ENCODE peak calls at places on chromosome 14, in seven cellular contexts. K is activated T-cell treated with anti-CD3 and anti-CD28 coated beads for 24 hours, T is NCI-H1436, S is smooth muscle cell of the brain vasculature, Q is fibroblast of lung, O is AG04449, X is NCI-H2029. Y is an unnamed sample.
A peak's percentile ranks its signal among the peaks of the same experiment; 100 is the strongest.

GRCh38 chr14:95507701-95508103 is 8.7 kb downstream of the SYNE3 start:
- DNase-seq in T (no peak), K (no peak), Q (peak; percentile 61), S (no peak), X (no peak), O (no peak), Y (no peak)

GRCh38 chr14:49193365-49194050 is 392.7 kb downstream of the RPS29 start:
- DNase-seq in K (no peak), X (no peak), O (no peak), Q (no peak), T (no peak), S (no peak), Y (no peak)

GRCh38 chr14:64721391-64721791 is 17.2 kb downstream of the PLEKHG3 start:
- DNase-seq in Q (no peak), X (no peak), S (no peak), K (no peak), O (peak; percentile 77), T (peak; percentile 46), Y (no peak)

GRCh38 chr14:84409435-84409834 is 1120.5 kb upstream of the FLRT2 start:
- DNase-seq in T (no peak), Q (no peak), O (no peak), X (no peak), S (no peak), K (no peak), Y (peak; percentile 24)

GRCh38 chr14:92712654-92713051 is 35.8 kb downstream of the LGMN start:
- DNase-seq in K (no peak), O (no peak), S (no peak), X (no peak), T (no peak), Q (no peak), Y (no peak)

GRCh38 chr14:61511558-61511924 is 183.8 kb upstream of the HIF1A start:
- DNase-seq in K (peak; percentile 49), O (no peak), T (no peak), X (no peak), S (no peak), Q (no peak), Y (no peak)

GRCh38 chr14:52802597-52802996 is 11.2 kb upstream of the GNPNAT1 start:
- DNase-seq in O (peak; percentile 24), S (no peak), T (no peak), X (no peak), K (no peak), Q (peak; percentile 80), Y (peak; percentile 26)

GRCh38 chr14:36805116-36805515 is 143.5 kb downstream of the PAX9 start:
- DNase-seq in K (no peak), Q (no peak), X (no peak), T (no peak), S (no peak), O (no peak), Y (no peak)

GRCh38 chr14:63875311-63875710 is 22.5 kb downstream of the SYNE2 start:
- DNase-seq in K (no peak), S (no peak), T (no peak), O (no peak), X (no peak), Q (peak; percentile 54), Y (no peak)

GRCh38 chr14:94691658-94692029 is 78.3 kb downstream of the GSC start:
- DNase-seq in Q (no peak), T (no peak), O (peak; percentile 24), X (no peak), K (no peak), S (no peak), Y (no peak)

GRCh38 chr14:56400426-56400825 is 179.2 kb upstream of the TMEM260 start:
- DNase-seq in S (no peak), X (no peak), Q (no peak), O (no peak), T (no peak), K (no peak), Y (no peak)

GRCh38 chr14:33740531-33740930 is 210.3 kb downstream of the EGLN3 start:
- DNase-seq in O (no peak), S (no peak), K (no peak), Q (no peak), X (no peak), T (no peak), Y (no peak)

GRCh38 chr14:60101801-60102200 is 10.1 kb downstream of the PCNX4 start:
- DNase-seq in X (no peak), S (no peak), O (no peak), K (no peak), Q (no peak), T (no peak), Y (no peak)

GRCh38 chr14:35400707-35401421 is 3.7 kb downstream of the NFKBIA start:
- DNase-seq in X (no peak), T (no peak), Q (no peak), S (no peak), O (no peak), K (peak; percentile 34), Y (no peak)

GRCh38 chr14:95304342-95304741 is 15.4 kb downstream of the CLMN start:
- DNase-seq in O (no peak), Q (no peak), K (no peak), T (no peak), X (no peak), S (no peak), Y (no peak)

GRCh38 chr14:51068268-51068667 is 26.6 kb downstream of the TRIM9 start:
- DNase-seq in Q (no peak), S (no peak), T (no peak), K (no peak), X (no peak), O (no peak), Y (no peak)

GRCh38 chr14:106564058-106564643 is 1037.8 kb downstream of the TMEM121 start:
- DNase-seq in K (peak; percentile 47), T (peak; percentile 12), Q (no peak), O (no peak), X (peak; percentile 34), S (no peak), Y (no peak)

GRCh38 chr14:23399136-23399535 is 8.9 kb downstream of the MYH6 start:
- DNase-seq in Q (no peak), T (no peak), S (no peak), X (peak; percentile 75), O (no peak), K (no peak), Y (no peak)